ENCODE peak calls at places on chromosomes 6 and 20, in five cellular contexts. V, A, E, S and K are unnamed samples. For H3K27me3, the result is how much of the 10 kb centered on the place peaks cover.

GRCh38 chr6:29809249-29809648 is 18.4 kb upstream of the HLA-G start:
- DNase-seq in S (no peak), E (no peak), A (no peak), V (no peak), K (no peak)

GRCh38 chr20:51091564-51092195 is 68.8 kb upstream of the KCNG1 start:
- DNase-seq in E (no peak), A (no peak), S (no peak), V (no peak), K (no peak)

GRCh38 chr6:36033935-36034334 is 6.3 kb downstream of the MAPK14 start:
- DNase-seq in A (peak), S (no peak), E (no peak), V (no peak), K (no peak)

GRCh38 chr6:47457370-47457769 is 20.2 kb upstream of the CD2AP start:
- DNase-seq in A (no peak), S (no peak), V (no peak), E (no peak), K (no peak)

GRCh38 chr20:33284937-33285336 is 1.9 kb downstream of the BPIFB1 start:
- DNase-seq in E (no peak), V (no peak), A (no peak), S (no peak), K (no peak)

GRCh38 chr6:22294301-22294700 is 2.5 kb downstream of the PRL start:
- DNase-seq in A (no peak), S (no peak), V (no peak), E (no peak), K (no peak)

GRCh38 chr6:136725124-136725523 is 67.2 kb downstream of the MAP3K5 start:
- DNase-seq in A (no peak), S (no peak), V (no peak), E (no peak), K (no peak)

GRCh38 chr6:56334937-56335336 is 87.6 kb upstream of the COL21A1 start:
- DNase-seq in V (peak), E (no peak), A (peak), S (no peak), K (no peak)

GRCh38 chr6:167996424-167997199 is 859 bp upstream of the KIF25 start:
- DNase-seq in A (no peak), E (no peak), V (no peak), S (no peak), K (no peak)

GRCh38 chr20:49889943-49890650 is 25.2 kb downstream of the SPATA2 start:
- DNase-seq in E (peak), A (no peak), S (no peak), V (no peak), K (no peak)
- TF ChIP-seq CTCF in E (no peak), A (no peak), S (no peak), V (peak), K (peak)

GRCh38 chr20:31550099-31550498 is 35.9 kb downstream of the HM13 start:
- DNase-seq in E (no peak), S (no peak), V (no peak), A (no peak), K (no peak)
- H3K4me3 ChIP-seq in E (no peak), S (no peak), V (no peak), A (no peak), K (no peak)

GRCh38 chr6:41373919-41374617 is 38.7 kb downstream of the NCR2 start:
- DNase-seq in V (no peak), S (no peak), A (peak), E (no peak), K (peak)

GRCh38 chr6:41375598-41376151 is 40.3 kb downstream of the NCR2 start:
- DNase-seq in S (no peak), A (no peak), E (no peak), V (no peak), K (no peak)

GRCh38 chr6:41374618-41375590 is 39.5 kb downstream of the NCR2 start:
- DNase-seq in V (no peak), A (no peak), S (no peak), E (no peak), K (no peak)

GRCh38 chr6:41377071-41377470 is 41.7 kb downstream of the NCR2 start:
- DNase-seq in V (no peak), S (no peak), E (no peak), A (no peak), K (no peak)

GRCh38 chr6:41376176-41376575 is 40.8 kb downstream of the NCR2 start:
- DNase-seq in S (no peak), E (no peak), V (no peak), A (no peak), K (no peak)
- H3K27me3 ChIP-seq in S (under half), E (under half), V (half or more), A (under half), K (under half)

GRCh38 chr6:148177589-148178233 is 164.9 kb upstream of the SASH1 start:
- DNase-seq in S (peak), V (peak), A (peak), E (peak), K (no peak)
- TF ChIP-seq CTCF in S (peak), V (peak), A (peak), E (peak), K (peak)

DNA sequence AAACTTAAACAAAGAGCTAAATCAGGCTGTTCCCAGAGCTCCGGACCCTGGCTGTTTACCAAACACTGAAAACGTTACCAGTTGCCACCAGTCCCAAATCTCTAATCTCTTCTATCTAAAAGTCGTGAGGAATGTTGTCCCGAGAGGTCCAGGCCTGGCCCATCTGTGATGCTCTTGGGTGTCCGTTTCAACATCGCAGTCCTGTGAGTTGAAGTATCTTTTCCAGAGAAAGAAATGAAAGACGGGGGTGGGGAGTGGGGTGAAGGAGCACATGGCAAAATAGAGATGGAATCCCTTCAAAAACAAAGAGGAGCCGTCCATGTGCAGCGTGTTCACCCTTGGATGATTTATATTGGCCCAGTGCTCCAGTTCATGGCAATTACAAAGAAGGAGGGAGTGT is 111.9 kb downstream of the LY86 start:
- DNase-seq in V (no peak), E (no peak), S (no peak), A (no peak), K (no peak)
- H3K4me3 ChIP-seq in V (no peak), E (no peak), S (no peak), A (no peak), K (no peak)

GRCh38 chr20:59625214-59625922 is 21.0 kb downstream of the PHACTR3 start:
- DNase-seq in A (no peak), E (no peak), S (no peak), V (no peak), K (no peak)

GRCh38 chr20:59623583-59623982 is 19.2 kb downstream of the PHACTR3 start:
- DNase-seq in S (no peak), V (no peak), A (no peak), E (no peak), K (no peak)

GRCh38 chr20:59622496-59622895 is 18.2 kb downstream of the PHACTR3 start:
- DNase-seq in S (no peak), E (no peak), A (no peak), V (no peak), K (no peak)

GRCh38 chr20:59623133-59623532 is 18.8 kb downstream of the PHACTR3 start:
- DNase-seq in A (no peak), V (no peak), E (no peak), S (no peak), K (no peak)

DNA sequence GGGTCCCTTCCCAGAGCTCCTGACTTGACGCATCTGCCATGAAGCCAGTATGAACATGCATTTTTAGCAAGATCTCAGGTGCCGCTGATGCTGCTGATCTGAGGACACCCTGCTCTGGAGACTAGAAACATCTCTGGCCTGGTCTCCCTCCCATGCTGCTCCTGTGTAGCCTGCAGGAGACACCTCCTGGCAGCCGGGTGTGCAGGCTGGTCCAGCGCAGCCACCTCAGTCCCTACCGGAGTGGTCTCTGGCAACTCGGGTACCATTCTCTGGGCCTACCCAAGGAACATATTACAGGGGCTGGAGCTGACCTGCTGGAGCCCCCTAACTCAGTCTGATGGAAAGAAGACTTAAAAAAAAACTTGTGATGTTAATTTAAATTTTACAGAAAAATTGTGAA is 20.1 kb downstream of the PHACTR3 start:
- DNase-seq in S (no peak), V (no peak), E (no peak), A (no peak), K (no peak)
- H3K27me3 ChIP-seq in S (under half), V (under half), E (under half), A (under half), K (under half)

GRCh38 chr6:116279232-116280160 is at the start of gene TSPYL1:
- DNase-seq in A (peak), V (peak), E (peak), S (peak), K (peak)
- TF ChIP-seq CTCF in A (no peak), V (peak), E (no peak), S (no peak), K (no peak)